ENCODE peak calls at places on chromosomes 13 and 19, in nine cellular contexts. Q is astrocyte; B is neural progenitor cell; J is colonic mucosa; O is NB4; S is psoas muscle; D is astrocyte of the spinal cord; M is CD4-positive, CD25-positive, alpha-beta regulatory T cell; R is BJ. E is an unnamed sample.

GRCh38 chr13:110498327-110498726 is 63.2 kb downstream of the RAB20 start:
- DNase-seq in Q (no peak), B (no peak), J (no peak), O (no peak), S (peak; percentile 58), D (no peak), M (no peak), R (no peak), E (no peak)

GRCh38 chr13:48585456-48585840 is 52.6 kb upstream of the RCBTB2 start:
- DNase-seq in Q (peak; percentile 77), B (peak; percentile 68), J (peak; percentile 61), O (peak; percentile 81), S (no peak), D (peak; percentile 69), M (no peak), R (peak; percentile 25), E (no peak)

GRCh38 chr13:75621147-75621546 is 15.0 kb upstream of the LMO7 start:
- DNase-seq in Q (peak; percentile 79), B (no peak), J (no peak), O (no peak), S (no peak), D (peak; percentile 70), M (no peak), R (peak; percentile 78), E (no peak)

GRCh38 chr13:50392977-50393376 is 377.7 kb downstream of the KCNRG start:
- DNase-seq in Q (no peak), B (no peak), J (no peak), O (no peak), S (no peak), D (no peak), M (no peak), R (no peak), E (no peak)

GRCh38 chr19:4066176-4066606 is 508 bp downstream of the ZBTB7A start:
- DNase-seq in Q (no peak), B (no peak), J (peak; percentile 71), O (no peak), S (peak; percentile 67), D (no peak), M (peak; percentile 69), R (no peak), E (no peak)

GRCh38 chr19:41553804-41554203 is 22.2 kb upstream of the CEACAM21 start:
- DNase-seq in Q (no peak), B (no peak), J (no peak), O (no peak), S (no peak), D (no peak), M (no peak), R (no peak), E (no peak)

GRCh38 chr19:18419195-18419698 is at the start of gene SSBP4:
- DNase-seq in Q (peak; percentile 44), B (peak; percentile 91), J (peak; percentile 74), O (peak; percentile 84), S (peak; percentile 80), D (peak; percentile 81), M (peak; percentile 75), R (no peak), E (no peak)

GRCh38 chr13:51221674-51222509 is at the start of gene FAM124A:
- DNase-seq in Q (no peak), B (peak; percentile 91), J (peak; percentile 38), O (peak; percentile 75), S (peak; percentile 48), D (no peak), M (peak; percentile 17), R (no peak), E (no peak)

GRCh38 chr13:80235559-80236296 is 105.2 kb downstream of the SPRY2 start:
- DNase-seq in Q (peak; percentile 49), B (no peak), J (peak; percentile 58), O (peak; percentile 9), S (no peak), D (peak; percentile 47), M (no peak), R (no peak), E (no peak)

GRCh38 chr19:14158276-14159023 is 22.1 kb upstream of the ASF1B start:
- DNase-seq in Q (no peak), B (no peak), J (no peak), O (no peak), S (no peak), D (no peak), M (no peak), R (no peak), E (no peak)

GRCh38 chr13:59094149-59094548 is 1069.6 kb downstream of the DIAPH3 start:
- DNase-seq in Q (peak; percentile 29), B (no peak), J (no peak), O (no peak), S (no peak), D (no peak), M (no peak), R (no peak), E (no peak)

GRCh38 chr13:19618925-19619324 is 14.5 kb upstream of the MPHOSPH8 start:
- DNase-seq in Q (no peak), B (peak; percentile 36), J (peak; percentile 30), O (peak; percentile 53), S (no peak), D (peak; percentile 34), M (no peak), R (no peak), E (no peak)

GRCh38 chr19:18300930-18301717 is 19.7 kb upstream of the JUND start:
- DNase-seq in Q (peak; percentile 52), B (no peak), J (peak; percentile 71), O (no peak), S (peak; percentile 93), D (peak; percentile 47), M (no peak), R (peak; percentile 60), E (no peak)

GRCh38 chr19:17757125-17757524 is 5.8 kb downstream of the FCHO1 start:
- DNase-seq in Q (peak; percentile 22), B (no peak), J (peak; percentile 74), O (no peak), S (no peak), D (peak; percentile 42), M (no peak), R (no peak), E (no peak)

GRCh38 chr13:66996503-66996902 is 233.6 kb downstream of the PCDH9 start:
- DNase-seq in Q (no peak), B (no peak), J (no peak), O (no peak), S (no peak), D (no peak), M (no peak), R (peak; percentile 22), E (no peak)

GRCh38 chr13:98207411-98207810 is 30.3 kb upstream of the RNF113B start:
- DNase-seq in Q (peak; percentile 62), B (no peak), J (no peak), O (no peak), S (no peak), D (no peak), M (no peak), R (no peak), E (no peak)

GRCh38 chr13:43054803-43055802 is 31.7 kb downstream of the DNAJC15 start:
- DNase-seq in Q (peak; percentile 84), B (peak; percentile 86), J (peak; percentile 52), O (no peak), S (no peak), D (peak; percentile 87), M (peak; percentile 57), R (no peak), E (no peak)

DNA sequence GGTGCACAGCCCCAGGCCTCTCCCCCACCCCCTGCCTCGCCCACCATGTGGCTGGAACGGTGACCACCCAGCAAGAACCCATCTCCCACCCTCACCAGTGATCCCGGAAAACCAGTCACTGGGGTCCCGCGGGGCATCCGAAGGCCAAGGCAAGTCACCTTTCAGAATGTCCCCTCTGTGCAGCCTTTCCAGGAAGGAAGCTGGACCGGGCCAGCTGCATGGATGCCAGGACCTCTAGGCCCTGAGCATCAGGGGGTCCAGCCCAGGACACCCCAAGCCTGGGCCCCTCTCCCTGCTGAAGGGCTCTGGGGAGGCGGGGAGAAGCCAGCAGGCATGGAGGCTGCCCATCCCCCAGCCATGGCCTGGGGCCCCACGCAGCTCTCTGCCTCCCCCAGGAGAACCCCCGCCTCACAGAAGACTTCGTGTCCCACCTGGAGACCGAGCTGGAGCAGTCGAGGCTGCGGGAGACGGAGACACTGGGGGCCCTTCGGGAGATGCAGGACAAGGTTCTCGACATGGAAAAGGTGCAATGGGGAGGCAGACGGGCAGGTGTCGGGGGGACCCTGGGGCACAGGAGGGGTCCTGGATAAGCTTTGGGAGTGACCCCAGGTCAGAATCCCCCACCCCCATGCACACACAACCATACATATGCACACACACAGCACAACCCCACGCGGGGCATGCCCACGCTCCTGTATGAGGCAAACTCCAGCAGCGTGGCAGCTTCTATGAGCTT is 13.9 kb downstream of the PRR36 start:
- DNase-seq in Q (no peak), B (no peak), J (no peak), O (no peak), S (no peak), D (no peak), M (no peak), R (no peak), E (no peak)
- H3K4me3 ChIP-seq in Q (no peak overlapping the region), B (no peak overlapping the region), J (no peak overlapping the region), O (no peak overlapping the region), S (no peak overlapping the region), D (no peak overlapping the region), M (no peak overlapping the region), R (no peak overlapping the region), E (no peak overlapping the region)

GRCh38 chr19:31761281-31761913 is 412.2 kb upstream of the TSHZ3 start:
- DNase-seq in Q (no peak), B (peak; percentile 11), J (no peak), O (no peak), S (no peak), D (no peak), M (no peak), R (no peak), E (no peak)
- H3K4me3 ChIP-seq in Q (no peak overlapping the region), B (no peak overlapping the region), J (no peak overlapping the region), O (no peak overlapping the region), S (no peak overlapping the region), D (no peak overlapping the region), M (no peak overlapping the region), R (no peak overlapping the region), E (no peak overlapping the region)

GRCh38 chr19:55254625-55254977 is 4.2 kb downstream of the PPP6R1 start:
- DNase-seq in Q (no peak), B (no peak), J (no peak), O (no peak), S (no peak), D (no peak), M (no peak), R (no peak), E (no peak)
- H3K4me3 ChIP-seq in Q (no peak overlapping the region), B (no peak overlapping the region), J (peak overlapping the region; percentile 16), O (peak overlapping the region; percentile 88), S (peak overlapping the region; percentile 52), D (no peak overlapping the region), M (peak overlapping the region; percentile 85), R (no peak overlapping the region), E (peak overlapping the region; percentile 93)

GRCh38 chr13:56187331-56187730 is 953.4 kb upstream of the PRR20A start:
- DNase-seq in Q (no peak), B (no peak), J (no peak), O (no peak), S (no peak), D (no peak), M (no peak), R (no peak), E (no peak)

GRCh38 chr13:56189439-56189838 is 951.3 kb upstream of the PRR20A start:
- DNase-seq in Q (no peak), B (no peak), J (no peak), O (no peak), S (no peak), D (no peak), M (no peak), R (no peak), E (no peak)

DNA sequence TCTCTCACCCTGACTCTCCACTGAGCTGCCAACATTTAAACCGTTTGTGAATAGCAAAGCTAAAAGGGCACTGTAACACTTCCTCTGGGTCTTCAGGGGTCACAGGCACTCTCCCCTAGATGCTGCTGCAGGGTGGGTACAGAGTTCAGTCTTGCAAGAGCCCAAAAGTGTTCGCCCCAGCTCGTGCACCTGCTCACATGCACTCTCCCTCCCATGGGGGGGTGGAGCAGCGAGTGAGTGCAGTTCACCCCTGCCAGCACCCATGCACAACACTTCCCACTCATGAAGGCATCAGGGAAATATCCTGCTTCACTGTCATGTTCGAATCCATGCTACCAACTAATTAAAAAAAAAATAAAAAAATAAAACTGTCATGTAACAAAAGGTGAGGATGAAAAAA is 950.7 kb upstream of the PRR20A start:
- DNase-seq in Q (no peak), B (no peak), J (no peak), O (no peak), S (no peak), D (no peak), M (no peak), R (no peak), E (no peak)
- H3K4me3 ChIP-seq in Q (no peak overlapping the region), B (no peak overlapping the region), J (no peak overlapping the region), O (no peak overlapping the region), S (no peak overlapping the region), D (no peak overlapping the region), M (no peak overlapping the region), R (no peak overlapping the region), E (no peak overlapping the region)